ENCODE peak calls at places on chromosomes 4 and X, in nine cellular contexts. B is AG09309, H is T-helper 1 cell, L is GM04503, M is HFFc6, C is tibial artery, F is ureter, O is EL, V is germinal center. K is an unnamed sample.

GRCh38 chr4:77821775-77822174 is 2.6 kb upstream of the CNOT6L start:
- DNase-seq in B (no peak), H (peak), L (no peak), M (no peak), C (no peak), F (no peak), O (no peak), V (peak), K (no peak)

GRCh38 chr4:5036239-5036638 is 15.0 kb upstream of the STK32B start:
- DNase-seq in B (peak), H (no peak), L (no peak), M (peak), C (peak), F (no peak), O (peak), V (no peak), K (no peak)

GRCh38 chr4:125244848-125245450 is 69.8 kb upstream of the FAT4 start:
- DNase-seq in B (no peak), H (no peak), L (no peak), M (peak), C (no peak), F (no peak), O (peak), V (no peak), K (no peak)

GRCh38 chr4:98528882-98529281 is 129.5 kb downstream of the TSPAN5 start:
- DNase-seq in B (no peak), H (no peak), L (no peak), M (no peak), C (no peak), F (no peak), O (no peak), V (no peak), K (no peak)

GRCh38 chrX:2628751-2629315 is 62.3 kb upstream of the CD99 start:
- DNase-seq in B (no peak), H (peak), L (no peak), M (no peak), C (no peak), F (no peak), O (no peak), V (no peak), K (no peak)

GRCh38 chrX:45668686-45669443 is 468.2 kb upstream of the DIPK2B start:
- DNase-seq in B (peak), H (no peak), L (peak), M (peak), C (no peak), F (no peak), O (peak), V (no peak), K (no peak)

GRCh38 chrX:109880629-109881028 is 122.3 kb upstream of the TMEM164 start:
- DNase-seq in B (no peak), H (no peak), L (no peak), M (no peak), C (no peak), F (no peak), O (no peak), V (peak), K (no peak)

GRCh38 chrX:37912286-37912685 is 64.9 kb upstream of the DYNLT3 start:
- DNase-seq in B (peak), H (no peak), L (no peak), M (no peak), C (no peak), F (no peak), O (peak), V (no peak), K (no peak)

GRCh38 chr4:128517739-128518510 is 230.3 kb upstream of the PGRMC2 start:
- DNase-seq in B (peak), H (no peak), L (peak), M (peak), C (peak), F (peak), O (peak), V (no peak), K (peak)

GRCh38 chr4:69910016-69910782 is 20.7 kb upstream of the CSN1S1 start:
- DNase-seq in B (no peak), H (no peak), L (no peak), M (no peak), C (no peak), F (no peak), O (no peak), V (no peak), K (no peak)

GRCh38 chrX:19904778-19905367 is 17.5 kb upstream of the SH3KBP1 start:
- DNase-seq in B (no peak), H (no peak), L (no peak), M (peak), C (no peak), F (no peak), O (peak), V (peak), K (peak)

GRCh38 chr4:140188975-140189374 is 35.0 kb upstream of the MAML3 start:
- DNase-seq in B (peak), H (no peak), L (peak), M (peak), C (peak), F (peak), O (peak), V (no peak), K (peak)

GRCh38 chr4:2831611-2832308 is 11.9 kb upstream of the ADD1 start:
- DNase-seq in B (no peak), H (no peak), L (no peak), M (no peak), C (peak), F (peak), O (no peak), V (no peak), K (no peak)

GRCh38 chr4:118400362-118400761 is 47.6 kb upstream of the PRSS12 start:
- DNase-seq in B (no peak), H (no peak), L (no peak), M (no peak), C (no peak), F (no peak), O (peak), V (no peak), K (no peak)

GRCh38 chrX:128619490-128619889 is 567.3 kb upstream of the ACTRT1 start:
- DNase-seq in B (no peak), H (no peak), L (no peak), M (no peak), C (no peak), F (no peak), O (no peak), V (no peak), K (no peak)

GRCh38 chr4:37243061-37243460 is 1.5 kb upstream of the NWD2 start:
- DNase-seq in B (no peak), H (no peak), L (no peak), M (no peak), C (no peak), F (no peak), O (no peak), V (no peak), K (no peak)

GRCh38 chr4:110869862-110870577 is 247.1 kb upstream of the PITX2 start:
- DNase-seq in B (no peak), H (no peak), L (no peak), M (peak), C (no peak), F (no peak), O (peak), V (no peak), K (no peak)

GRCh38 chr4:123444298-123444731 is 47.7 kb downstream of the SPRY1 start:
- DNase-seq in B (no peak), H (no peak), L (no peak), M (no peak), C (no peak), F (no peak), O (peak), V (peak), K (peak)

GRCh38 chr4:1330761-1331590 is 16.0 kb upstream of the UVSSA start:
- DNase-seq in B (no peak), H (peak), L (no peak), M (no peak), C (no peak), F (no peak), O (no peak), V (no peak), K (no peak)

GRCh38 chrX:11757729-11758399 is at the start of gene MSL3:
- DNase-seq in B (no peak), H (no peak), L (no peak), M (peak), C (peak), F (no peak), O (peak), V (peak), K (peak)

GRCh38 chr4:18227880-18228279 is 206.3 kb upstream of the LCORL start:
- DNase-seq in B (no peak), H (no peak), L (no peak), M (no peak), C (no peak), F (no peak), O (no peak), V (no peak), K (no peak)

GRCh38 chr4:159682996-159683395 is 580.1 kb downstream of the RAPGEF2 start:
- DNase-seq in B (no peak), H (no peak), L (no peak), M (no peak), C (no peak), F (no peak), O (no peak), V (no peak), K (no peak)

GRCh38 chr4:48591372-48591771 is 101.3 kb downstream of the ZAR1 start:
- DNase-seq in B (no peak), H (no peak), L (no peak), M (no peak), C (no peak), F (no peak), O (no peak), V (no peak), K (no peak)

GRCh38 chrX:108090474-108091265 is 672 bp downstream of the PSMD10 start:
- DNase-seq in B (peak), H (no peak), L (peak), M (peak), C (no peak), F (no peak), O (peak), V (no peak), K (no peak)

K was measured in left cardiac atrium.